ENCODE peak calls at places on chromosome 13, in ten cellular contexts. S is activated T-helper 1 cell treated with anti-CD3 and anti-CD28 coated beads, Interleukin-12 subunit alpha, Interleukin-12 subunit beta, Interleukin-2, Interleukin-4 antibody, amounts not matched to agents 30 ng/mL and 10 ng/mL and 1 ng/mL, durations not matched to agents 14 hours and 24 hours and 36 hours; F is natural killer cell treated with Interleukin-12 subunit alpha and Interleukin-12 subunit beta and Interleukin-15 and Interleukin-18, amount 100 ng/mL, for 72 hours; T is tibial artery; N is stimulated activated CD8-positive, alpha-beta memory T cell treated with anti-CD3 and anti-CD28 coated beads, Interleukin-4, amount 100 ng/mL, for 1 hour; U is CD8-positive, alpha-beta memory T cell; A is pancreas; R is ELF-1; V is ascending aorta; Z is ureter. M is an unnamed sample.

GRCh38 chr13:46478641-46479040 is 74.3 kb upstream of the LRCH1 start:
- DNase-seq in S (no peak), F (no peak), T (no peak), N (no peak), U (no peak), A (no peak), R (no peak), V (no peak), Z (no peak), M (no peak)

GRCh38 chr13:110304256-110304655 is 2.7 kb downstream of the COL4A1 start:
- DNase-seq in S (no peak), F (no peak), T (no peak), N (no peak), U (no peak), A (no peak), R (no peak), V (no peak), Z (no peak), M (no peak)

GRCh38 chr13:46801831-46802230 is 4.9 kb upstream of the ESD start:
- DNase-seq in S (no peak), F (no peak), T (no peak), N (no peak), U (no peak), A (no peak), R (no peak), V (no peak), Z (no peak), M (no peak)

GRCh38 chr13:72960114-72960513 is 98.7 kb upstream of the KLF5 start:
- DNase-seq in S (no peak), F (no peak), T (no peak), N (no peak), U (no peak), A (no peak), R (no peak), V (no peak), Z (no peak), M (no peak)

GRCh38 chr13:113170503-113170902 is 12.1 kb downstream of the PROZ start:
- DNase-seq in S (no peak), F (no peak), T (no peak), N (no peak), U (no peak), A (no peak), R (no peak), V (no peak), Z (no peak), M (no peak)

GRCh38 chr13:101661839-101662238 is 209.4 kb downstream of the ITGBL1 start:
- DNase-seq in S (no peak), F (no peak), T (no peak), N (no peak), U (no peak), A (no peak), R (no peak), V (no peak), Z (no peak), M (no peak)

GRCh38 chr13:33615436-33615835 is 202.5 kb upstream of the RFC3 start:
- DNase-seq in S (no peak), F (no peak), T (no peak), N (no peak), U (no peak), A (no peak), R (no peak), V (no peak), Z (no peak), M (peak; percentile 24)

GRCh38 chr13:83019986-83020385 is 862.3 kb downstream of the SLITRK1 start:
- DNase-seq in S (no peak), F (no peak), T (no peak), N (no peak), U (no peak), A (no peak), R (no peak), V (no peak), Z (no peak), M (no peak)

GRCh38 chr13:91516799-91517198 is 118.4 kb downstream of the GPC5 start:
- DNase-seq in S (no peak), F (no peak), T (no peak), N (no peak), U (no peak), A (no peak), R (no peak), V (no peak), Z (no peak), M (no peak)

GRCh38 chr13:84605927-84606326 is 723.7 kb upstream of the SLITRK1 start:
- DNase-seq in S (no peak), F (no peak), T (no peak), N (no peak), U (no peak), A (no peak), R (peak; percentile 22), V (no peak), Z (no peak), M (no peak)

GRCh38 chr13:93169980-93170379 is 56.6 kb upstream of the GPC6 start:
- DNase-seq in S (no peak), F (no peak), T (no peak), N (no peak), U (no peak), A (no peak), R (peak; percentile 18), V (no peak), Z (no peak), M (no peak)

GRCh38 chr13:97191615-97192014 is 30.5 kb upstream of the MBNL2 start:
- DNase-seq in S (no peak), F (no peak), T (no peak), N (no peak), U (no peak), A (no peak), R (no peak), V (no peak), Z (no peak), M (no peak)

GRCh38 chr13:98977568-98978270 is at the start of gene DOCK9:
- DNase-seq in S (no peak), F (no peak), T (peak; percentile 72), N (no peak), U (no peak), A (peak; percentile 34), R (peak; percentile 82), V (no peak), Z (peak; percentile 53), M (no peak)

GRCh38 chr13:105196052-105196451 is 1339.4 kb downstream of the EFNB2 start:
- DNase-seq in S (no peak), F (no peak), T (no peak), N (no peak), U (no peak), A (no peak), R (peak; percentile 4), V (no peak), Z (no peak), M (no peak)

GRCh38 chr13:35499131-35500051 is 22.9 kb upstream of the MAB21L1 start:
- DNase-seq in S (no peak), F (no peak), T (no peak), N (no peak), U (no peak), A (no peak), R (no peak), V (no peak), Z (no peak), M (no peak)

GRCh38 chr13:103289661-103290060 is 223.4 kb upstream of the SLC10A2 start:
- DNase-seq in S (no peak), F (no peak), T (no peak), N (no peak), U (no peak), A (no peak), R (no peak), V (no peak), Z (no peak), M (no peak)

GRCh38 chr13:47845981-47846380 is 155.1 kb downstream of the SUCLA2 start:
- DNase-seq in S (no peak), F (no peak), T (no peak), N (no peak), U (no peak), A (no peak), R (no peak), V (no peak), Z (no peak), M (no peak)

GRCh38 chr13:60226507-60226906 is 62.8 kb upstream of the DIAPH3 start:
- DNase-seq in S (no peak), F (no peak), T (no peak), N (no peak), U (no peak), A (peak; percentile 15), R (peak; percentile 46), V (no peak), Z (no peak), M (no peak)

M was measured in esophagus muscularis mucosa.